ENCODE peak calls at places on chromosomes 4 and X, in ten cellular contexts. One of them, this sample, is unnamed.

GRCh38 chr4:146814736-146815135 is 130.9 kb downstream of the TTC29 start:
- DNase-seq in mucosa of descending colon: no peak
- DNase-seq in stimulated activated CD4-positive, alpha-beta T cell treated with anti-CD3 and anti-CD28 coated beads, Interleukin-15, amount 100 ng/mL, for 1 hour: no peak
- DNase-seq in cerebellar cortex: no peak
- DNase-seq in HTR-8/SVneo: no peak
- DNase-seq in T-helper 1 cell: no peak
- DNase-seq in NCI-H510A: no peak
- DNase-seq in non-pigmented ciliary epithelial cell: no peak
- DNase-seq in glomerular endothelial cell: no peak
- DNase-seq in AG09319: no peak
- DNase-seq in this sample: no peak

GRCh38 chrX:56069299-56069941 is 162.7 kb upstream of the KLF8 start:
- DNase-seq in mucosa of descending colon: no peak
- DNase-seq in stimulated activated CD4-positive, alpha-beta T cell treated with anti-CD3 and anti-CD28 coated beads, Interleukin-15, amount 100 ng/mL, for 1 hour: no peak
- DNase-seq in cerebellar cortex: no peak
- DNase-seq in HTR-8/SVneo: no peak
- DNase-seq in T-helper 1 cell: no peak
- DNase-seq in NCI-H510A: no peak
- DNase-seq in non-pigmented ciliary epithelial cell: no peak
- DNase-seq in glomerular endothelial cell: no peak
- DNase-seq in AG09319: no peak
- DNase-seq in this sample: no peak

GRCh38 chr4:41796545-41797210 is 48.2 kb upstream of the PHOX2B start:
- DNase-seq in mucosa of descending colon: no peak
- DNase-seq in stimulated activated CD4-positive, alpha-beta T cell treated with anti-CD3 and anti-CD28 coated beads, Interleukin-15, amount 100 ng/mL, for 1 hour: no peak
- DNase-seq in cerebellar cortex: no peak
- DNase-seq in HTR-8/SVneo: no peak
- DNase-seq in T-helper 1 cell: no peak
- DNase-seq in NCI-H510A: no peak
- DNase-seq in non-pigmented ciliary epithelial cell: no peak
- DNase-seq in glomerular endothelial cell: no peak
- DNase-seq in AG09319: no peak
- DNase-seq in this sample: no peak

GRCh38 chrX:39356119-39356807 is 555.0 kb downstream of the MID1IP1 start:
- DNase-seq in mucosa of descending colon: no peak
- DNase-seq in stimulated activated CD4-positive, alpha-beta T cell treated with anti-CD3 and anti-CD28 coated beads, Interleukin-15, amount 100 ng/mL, for 1 hour: no peak
- DNase-seq in cerebellar cortex: no peak
- DNase-seq in HTR-8/SVneo: no peak
- DNase-seq in T-helper 1 cell: no peak
- DNase-seq in NCI-H510A: no peak
- DNase-seq in non-pigmented ciliary epithelial cell: no peak
- DNase-seq in glomerular endothelial cell: no peak
- DNase-seq in AG09319: no peak
- DNase-seq in this sample: no peak

GRCh38 chrX:129726307-129727111 is 12.3 kb upstream of the XPNPEP2 start:
- DNase-seq in mucosa of descending colon: no peak
- DNase-seq in stimulated activated CD4-positive, alpha-beta T cell treated with anti-CD3 and anti-CD28 coated beads, Interleukin-15, amount 100 ng/mL, for 1 hour: peak; percentile 8
- DNase-seq in cerebellar cortex: peak; percentile 20
- DNase-seq in HTR-8/SVneo: peak; percentile 12
- DNase-seq in T-helper 1 cell: no peak
- DNase-seq in NCI-H510A: no peak
- DNase-seq in non-pigmented ciliary epithelial cell: peak; percentile 19
- DNase-seq in glomerular endothelial cell: peak; percentile 47
- DNase-seq in AG09319: no peak
- DNase-seq in this sample: peak; percentile 17

GRCh38 chr4:55184600-55185523 is 59.5 kb upstream of the KDR start:
- DNase-seq in mucosa of descending colon: no peak
- DNase-seq in stimulated activated CD4-positive, alpha-beta T cell treated with anti-CD3 and anti-CD28 coated beads, Interleukin-15, amount 100 ng/mL, for 1 hour: no peak
- DNase-seq in cerebellar cortex: peak; percentile 20
- DNase-seq in HTR-8/SVneo: no peak
- DNase-seq in T-helper 1 cell: no peak
- DNase-seq in NCI-H510A: peak; percentile 35
- DNase-seq in non-pigmented ciliary epithelial cell: no peak
- DNase-seq in glomerular endothelial cell: no peak
- DNase-seq in AG09319: no peak
- DNase-seq in this sample: no peak

GRCh38 chrX:40303256-40304077 is 205.7 kb upstream of the BCOR start:
- DNase-seq in mucosa of descending colon: no peak
- DNase-seq in stimulated activated CD4-positive, alpha-beta T cell treated with anti-CD3 and anti-CD28 coated beads, Interleukin-15, amount 100 ng/mL, for 1 hour: no peak
- DNase-seq in cerebellar cortex: no peak
- DNase-seq in HTR-8/SVneo: no peak
- DNase-seq in T-helper 1 cell: no peak
- DNase-seq in NCI-H510A: no peak
- DNase-seq in non-pigmented ciliary epithelial cell: no peak
- DNase-seq in glomerular endothelial cell: no peak
- DNase-seq in AG09319: no peak
- DNase-seq in this sample: no peak

GRCh38 chr4:125021189-125021588 is 293.6 kb upstream of the FAT4 start:
- DNase-seq in mucosa of descending colon: no peak
- DNase-seq in stimulated activated CD4-positive, alpha-beta T cell treated with anti-CD3 and anti-CD28 coated beads, Interleukin-15, amount 100 ng/mL, for 1 hour: no peak
- DNase-seq in cerebellar cortex: no peak
- DNase-seq in HTR-8/SVneo: no peak
- DNase-seq in T-helper 1 cell: no peak
- DNase-seq in NCI-H510A: no peak
- DNase-seq in non-pigmented ciliary epithelial cell: no peak
- DNase-seq in glomerular endothelial cell: no peak
- DNase-seq in AG09319: no peak
- DNase-seq in this sample: no peak

GRCh38 chr4:30839583-30840520 is 119.7 kb downstream of the PCDH7 start:
- DNase-seq in mucosa of descending colon: no peak
- DNase-seq in stimulated activated CD4-positive, alpha-beta T cell treated with anti-CD3 and anti-CD28 coated beads, Interleukin-15, amount 100 ng/mL, for 1 hour: no peak
- DNase-seq in cerebellar cortex: no peak
- DNase-seq in HTR-8/SVneo: no peak
- DNase-seq in T-helper 1 cell: no peak
- DNase-seq in NCI-H510A: no peak
- DNase-seq in non-pigmented ciliary epithelial cell: peak; percentile 79
- DNase-seq in glomerular endothelial cell: no peak
- DNase-seq in AG09319: no peak
- DNase-seq in this sample: no peak

GRCh38 chrX:133709486-133709885 is 275.9 kb downstream of the GPC3 start:
- DNase-seq in mucosa of descending colon: no peak
- DNase-seq in stimulated activated CD4-positive, alpha-beta T cell treated with anti-CD3 and anti-CD28 coated beads, Interleukin-15, amount 100 ng/mL, for 1 hour: no peak
- DNase-seq in cerebellar cortex: no peak
- DNase-seq in HTR-8/SVneo: no peak
- DNase-seq in T-helper 1 cell: no peak
- DNase-seq in NCI-H510A: no peak
- DNase-seq in non-pigmented ciliary epithelial cell: no peak
- DNase-seq in glomerular endothelial cell: no peak
- DNase-seq in AG09319: no peak
- DNase-seq in this sample: no peak

GRCh38 chr4:121156822-121157769 is 7.0 kb downstream of the TNIP3 start:
- DNase-seq in mucosa of descending colon: peak; percentile 65
- DNase-seq in stimulated activated CD4-positive, alpha-beta T cell treated with anti-CD3 and anti-CD28 coated beads, Interleukin-15, amount 100 ng/mL, for 1 hour: peak; percentile 8
- DNase-seq in cerebellar cortex: peak; percentile 23
- DNase-seq in HTR-8/SVneo: peak; percentile 10
- DNase-seq in T-helper 1 cell: no peak
- DNase-seq in NCI-H510A: no peak
- DNase-seq in non-pigmented ciliary epithelial cell: no peak
- DNase-seq in glomerular endothelial cell: no peak
- DNase-seq in AG09319: no peak
- DNase-seq in this sample: peak; percentile 6

GRCh38 chr4:121989715-121990114 is 37.9 kb upstream of the TRPC3 start:
- DNase-seq in mucosa of descending colon: no peak
- DNase-seq in stimulated activated CD4-positive, alpha-beta T cell treated with anti-CD3 and anti-CD28 coated beads, Interleukin-15, amount 100 ng/mL, for 1 hour: no peak
- DNase-seq in cerebellar cortex: no peak
- DNase-seq in HTR-8/SVneo: no peak
- DNase-seq in T-helper 1 cell: no peak
- DNase-seq in NCI-H510A: no peak
- DNase-seq in non-pigmented ciliary epithelial cell: peak; percentile 11
- DNase-seq in glomerular endothelial cell: peak; percentile 5
- DNase-seq in AG09319: no peak
- DNase-seq in this sample: no peak

GRCh38 chrX:135740683-135741149 is 27.3 kb downstream of the CT45A3 start:
- DNase-seq in mucosa of descending colon: no peak
- DNase-seq in stimulated activated CD4-positive, alpha-beta T cell treated with anti-CD3 and anti-CD28 coated beads, Interleukin-15, amount 100 ng/mL, for 1 hour: peak; percentile 17
- DNase-seq in cerebellar cortex: peak; percentile 28
- DNase-seq in HTR-8/SVneo: no peak
- DNase-seq in T-helper 1 cell: peak; percentile 5
- DNase-seq in NCI-H510A: no peak
- DNase-seq in non-pigmented ciliary epithelial cell: no peak
- DNase-seq in glomerular endothelial cell: no peak
- DNase-seq in AG09319: no peak
- DNase-seq in this sample: peak; percentile 1

GRCh38 chr4:67048530-67048929 is 496.8 kb downstream of the CENPC start:
- DNase-seq in mucosa of descending colon: no peak
- DNase-seq in stimulated activated CD4-positive, alpha-beta T cell treated with anti-CD3 and anti-CD28 coated beads, Interleukin-15, amount 100 ng/mL, for 1 hour: no peak
- DNase-seq in cerebellar cortex: no peak
- DNase-seq in HTR-8/SVneo: no peak
- DNase-seq in T-helper 1 cell: no peak
- DNase-seq in NCI-H510A: no peak
- DNase-seq in non-pigmented ciliary epithelial cell: no peak
- DNase-seq in glomerular endothelial cell: no peak
- DNase-seq in AG09319: no peak
- DNase-seq in this sample: no peak

GRCh38 chr4:155569960-155570515 is 96.6 kb upstream of the GUCY1A1 start:
- DNase-seq in mucosa of descending colon: no peak
- DNase-seq in stimulated activated CD4-positive, alpha-beta T cell treated with anti-CD3 and anti-CD28 coated beads, Interleukin-15, amount 100 ng/mL, for 1 hour: no peak
- DNase-seq in cerebellar cortex: no peak
- DNase-seq in HTR-8/SVneo: no peak
- DNase-seq in T-helper 1 cell: no peak
- DNase-seq in NCI-H510A: no peak
- DNase-seq in non-pigmented ciliary epithelial cell: no peak
- DNase-seq in glomerular endothelial cell: no peak
- DNase-seq in AG09319: peak; percentile 42
- DNase-seq in this sample: no peak

GRCh38 chr4:15455290-15455689 is 14.4 kb upstream of the CC2D2A start:
- DNase-seq in mucosa of descending colon: no peak
- DNase-seq in stimulated activated CD4-positive, alpha-beta T cell treated with anti-CD3 and anti-CD28 coated beads, Interleukin-15, amount 100 ng/mL, for 1 hour: no peak
- DNase-seq in cerebellar cortex: no peak
- DNase-seq in HTR-8/SVneo: no peak
- DNase-seq in T-helper 1 cell: no peak
- DNase-seq in NCI-H510A: no peak
- DNase-seq in non-pigmented ciliary epithelial cell: no peak
- DNase-seq in glomerular endothelial cell: no peak
- DNase-seq in AG09319: no peak
- DNase-seq in this sample: no peak

GRCh38 chr4:15392053-15392805 is 35.6 kb upstream of the C1QTNF7 start:
- DNase-seq in mucosa of descending colon: no peak
- DNase-seq in stimulated activated CD4-positive, alpha-beta T cell treated with anti-CD3 and anti-CD28 coated beads, Interleukin-15, amount 100 ng/mL, for 1 hour: no peak
- DNase-seq in cerebellar cortex: no peak
- DNase-seq in HTR-8/SVneo: no peak
- DNase-seq in T-helper 1 cell: no peak
- DNase-seq in NCI-H510A: no peak
- DNase-seq in non-pigmented ciliary epithelial cell: no peak
- DNase-seq in glomerular endothelial cell: no peak
- DNase-seq in AG09319: no peak
- DNase-seq in this sample: no peak

GRCh38 chr4:119627267-119628190 is 1.1 kb downstream of the PDE5A start:
- DNase-seq in mucosa of descending colon: peak; percentile 77
- DNase-seq in stimulated activated CD4-positive, alpha-beta T cell treated with anti-CD3 and anti-CD28 coated beads, Interleukin-15, amount 100 ng/mL, for 1 hour: peak; percentile 52
- DNase-seq in cerebellar cortex: peak; percentile 8
- DNase-seq in HTR-8/SVneo: peak; percentile 53
- DNase-seq in T-helper 1 cell: peak; percentile 19
- DNase-seq in NCI-H510A: peak; percentile 39
- DNase-seq in non-pigmented ciliary epithelial cell: no peak
- DNase-seq in glomerular endothelial cell: no peak
- DNase-seq in AG09319: peak; percentile 70
- DNase-seq in this sample: peak; percentile 61

GRCh38 chrX:115284877-115285276 is 4.6 kb upstream of the LUZP4 start:
- DNase-seq in mucosa of descending colon: no peak
- DNase-seq in stimulated activated CD4-positive, alpha-beta T cell treated with anti-CD3 and anti-CD28 coated beads, Interleukin-15, amount 100 ng/mL, for 1 hour: no peak
- DNase-seq in cerebellar cortex: no peak
- DNase-seq in HTR-8/SVneo: no peak
- DNase-seq in T-helper 1 cell: no peak
- DNase-seq in NCI-H510A: no peak
- DNase-seq in non-pigmented ciliary epithelial cell: no peak
- DNase-seq in glomerular endothelial cell: no peak
- DNase-seq in AG09319: no peak
- DNase-seq in this sample: no peak

GRCh38 chr4:170134821-170135220 is 45.1 kb upstream of the AADAT start:
- DNase-seq in mucosa of descending colon: no peak
- DNase-seq in stimulated activated CD4-positive, alpha-beta T cell treated with anti-CD3 and anti-CD28 coated beads, Interleukin-15, amount 100 ng/mL, for 1 hour: no peak
- DNase-seq in cerebellar cortex: no peak
- DNase-seq in HTR-8/SVneo: no peak
- DNase-seq in T-helper 1 cell: no peak
- DNase-seq in NCI-H510A: no peak
- DNase-seq in non-pigmented ciliary epithelial cell: no peak
- DNase-seq in glomerular endothelial cell: no peak
- DNase-seq in AG09319: no peak
- DNase-seq in this sample: no peak

GRCh38 chr4:183915976-183916375 is 10.9 kb downstream of the STOX2 start:
- DNase-seq in mucosa of descending colon: no peak
- DNase-seq in stimulated activated CD4-positive, alpha-beta T cell treated with anti-CD3 and anti-CD28 coated beads, Interleukin-15, amount 100 ng/mL, for 1 hour: no peak
- DNase-seq in cerebellar cortex: no peak
- DNase-seq in HTR-8/SVneo: no peak
- DNase-seq in T-helper 1 cell: no peak
- DNase-seq in NCI-H510A: no peak
- DNase-seq in non-pigmented ciliary epithelial cell: no peak
- DNase-seq in glomerular endothelial cell: no peak
- DNase-seq in AG09319: no peak
- DNase-seq in this sample: no peak

GRCh38 chr4:108359936-108360681 is 191.4 kb upstream of the LEF1 start:
- DNase-seq in mucosa of descending colon: no peak
- DNase-seq in stimulated activated CD4-positive, alpha-beta T cell treated with anti-CD3 and anti-CD28 coated beads, Interleukin-15, amount 100 ng/mL, for 1 hour: no peak
- DNase-seq in cerebellar cortex: no peak
- DNase-seq in HTR-8/SVneo: no peak
- DNase-seq in T-helper 1 cell: no peak
- DNase-seq in NCI-H510A: no peak
- DNase-seq in non-pigmented ciliary epithelial cell: no peak
- DNase-seq in glomerular endothelial cell: no peak
- DNase-seq in AG09319: no peak
- DNase-seq in this sample: no peak

This sample was measured in CD8-positive, alpha-beta memory T cell.